ENCODE peak calls at places on chromosomes 12 and 14, in seven cellular contexts. A is CD8-positive, alpha-beta T cell; P is A549; V is dorsolateral prefrontal cortex; J is hepatocyte; H is cardiac fibroblast; X is foreskin keratinocyte. F is an unnamed sample.

GRCh38 chr14:31194095-31194494 is 13.5 kb downstream of the HECTD1 start:
- DNase-seq in A (no peak), P (no peak), V (no peak), J (no peak), H (no peak), X (no peak), F (no peak)

GRCh38 chr14:36505193-36505815 is 14.7 kb downstream of the NKX2-1 start:
- DNase-seq in A (no peak), P (no peak), V (no peak), J (peak), H (no peak), X (no peak), F (no peak)

GRCh38 chr12:113005759-113006158 is 27.4 kb downstream of the OAS2 start:
- DNase-seq in A (no peak), P (peak), V (no peak), J (no peak), H (peak), X (no peak), F (no peak)

GRCh38 chr12:72288911-72289310 is 16.7 kb downstream of the TRHDE start:
- DNase-seq in A (no peak), P (no peak), V (no peak), J (no peak), H (no peak), X (no peak), F (no peak)

GRCh38 chr12:107320929-107321618 is 227.7 kb upstream of the CRY1 start:
- DNase-seq in A (peak), P (peak), V (peak), J (peak), H (no peak), X (peak), F (no peak)

GRCh38 chr12:24172031-24172772 is 222.7 kb upstream of the SOX5 start:
- DNase-seq in A (no peak), P (no peak), V (no peak), J (no peak), H (no peak), X (no peak), F (no peak)

GRCh38 chr14:88039197-88039596 is 34.3 kb downstream of the GPR65 start:
- DNase-seq in A (no peak), P (no peak), V (no peak), J (no peak), H (no peak), X (no peak), F (no peak)

GRCh38 chr14:75229923-75230792 is 48.5 kb upstream of the FOS start:
- DNase-seq in A (peak), P (peak), V (no peak), J (peak), H (peak), X (peak), F (no peak)

DNA sequence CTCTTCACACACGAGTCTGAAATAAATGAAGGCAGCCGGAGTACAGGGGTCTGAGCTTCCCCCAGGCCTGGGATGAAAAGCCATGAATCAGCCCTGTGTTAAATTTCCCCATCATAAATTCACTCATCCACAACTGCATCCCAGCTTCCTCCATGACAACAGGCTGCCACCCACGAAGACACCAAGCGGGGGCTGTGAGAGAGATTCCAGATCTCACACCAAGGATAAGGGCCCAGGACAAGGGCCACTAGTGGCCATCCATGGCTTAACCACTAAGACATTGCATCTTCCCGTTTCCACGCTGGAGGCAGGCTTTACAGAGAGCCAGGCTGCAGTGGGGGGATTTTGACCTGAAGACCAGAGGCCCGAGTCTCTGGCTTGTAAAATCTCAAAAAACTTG is 94.0 kb upstream of the NCOR2 start:
- DNase-seq in A (no peak), P (no peak), V (peak), J (no peak), H (no peak), X (no peak), F (no peak)
- TF ChIP-seq CTCF in A (no peak), P (no peak), V (peak), J (no peak), H (no peak), X (no peak), F (no peak)

DNA sequence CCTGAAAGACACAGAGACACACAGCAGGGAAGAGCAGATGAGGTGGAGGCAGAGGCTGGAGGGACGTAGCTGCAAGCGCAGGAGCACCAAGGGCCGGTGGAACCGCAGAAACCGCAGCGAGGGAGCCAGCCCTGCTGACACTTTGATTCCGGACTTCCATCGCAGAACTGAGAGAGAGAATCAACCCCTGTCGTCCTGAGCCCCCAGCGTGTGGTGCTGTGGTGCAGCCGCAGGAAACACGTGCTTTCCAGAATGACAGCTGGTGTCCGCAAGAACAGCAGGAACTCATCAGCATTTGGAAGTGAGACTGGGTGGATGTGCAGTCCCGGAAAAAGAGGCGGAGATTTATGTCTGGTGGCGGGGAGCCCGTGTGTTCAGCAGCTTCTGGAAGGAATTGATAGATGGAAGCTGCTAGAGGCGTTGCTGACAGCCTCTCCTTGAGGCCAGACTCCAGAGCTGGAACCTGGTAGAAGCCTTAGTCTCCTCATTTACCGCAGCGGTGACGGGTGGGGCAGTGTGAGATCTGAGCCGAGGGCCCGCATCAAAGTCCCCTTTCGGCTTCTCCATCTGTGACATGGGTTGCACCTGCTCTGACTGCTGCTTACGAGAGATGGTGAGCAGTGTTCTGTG is 21.9 kb upstream of the KLC1 start:
- DNase-seq in A (peak), P (no peak), V (peak), J (peak), H (peak), X (no peak), F (peak)
- TF ChIP-seq CTCF in A (no peak), P (no peak), V (peak), J (peak), H (peak), X (peak), F (peak)

DNA sequence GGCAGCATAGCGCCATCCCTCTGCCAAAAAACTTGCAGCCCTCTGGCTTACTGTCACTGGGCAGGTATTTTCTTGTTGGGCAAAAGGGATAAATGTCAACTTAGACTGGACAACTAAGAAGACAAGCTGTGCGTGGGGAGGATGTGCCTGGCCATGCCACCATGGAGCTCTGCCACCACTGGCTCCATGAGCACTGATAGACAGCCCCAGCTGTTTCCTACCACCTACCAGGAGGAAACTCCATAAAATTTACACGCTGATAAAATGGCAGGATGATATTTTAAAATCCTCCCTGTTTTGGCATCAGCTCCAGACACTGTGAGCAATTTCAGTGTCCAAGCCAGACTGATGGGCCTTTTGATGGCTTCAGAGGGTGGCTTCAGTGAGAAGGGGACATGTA is 7.1 kb upstream of the GALNT16 start:
- DNase-seq in A (no peak), P (no peak), V (no peak), J (no peak), H (no peak), X (no peak), F (no peak)
- TF ChIP-seq CTCF in A (no peak), P (no peak), V (no peak), J (no peak), H (no peak), X (no peak), F (no peak)

DNA sequence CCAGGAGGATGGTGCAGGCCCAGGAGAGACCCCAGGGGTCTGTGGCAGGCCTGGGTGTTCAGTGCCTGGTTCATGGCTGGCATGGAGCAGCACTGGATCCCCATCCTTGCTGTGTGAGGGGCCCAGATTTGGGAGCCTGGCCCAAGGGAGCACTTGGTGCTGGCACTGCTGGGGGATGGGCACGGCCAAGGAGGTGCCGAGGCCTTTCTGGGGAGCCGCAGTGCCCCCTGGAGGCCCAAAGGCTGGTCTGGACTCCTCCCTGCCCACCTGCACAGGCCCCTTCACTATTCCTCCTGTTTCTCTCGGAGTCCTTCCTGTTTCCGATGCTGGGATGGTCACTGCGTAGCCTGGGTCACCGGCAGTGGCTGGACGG is 48.6 kb downstream of the LRCOL1 start:
- DNase-seq in A (no peak), P (peak), V (peak), J (peak), H (no peak), X (no peak), F (no peak)
- TF ChIP-seq CTCF in A (no peak), P (peak), V (peak), J (peak), H (peak), X (peak), F (no peak)

GRCh38 chr12:115771065-115771464 is 506.4 kb downstream of the MED13L start:
- DNase-seq in A (no peak), P (no peak), V (no peak), J (peak), H (no peak), X (no peak), F (no peak)
- TF ChIP-seq CTCF in A (no peak), P (peak), V (no peak), J (peak), H (no peak), X (peak), F (peak)

DNA sequence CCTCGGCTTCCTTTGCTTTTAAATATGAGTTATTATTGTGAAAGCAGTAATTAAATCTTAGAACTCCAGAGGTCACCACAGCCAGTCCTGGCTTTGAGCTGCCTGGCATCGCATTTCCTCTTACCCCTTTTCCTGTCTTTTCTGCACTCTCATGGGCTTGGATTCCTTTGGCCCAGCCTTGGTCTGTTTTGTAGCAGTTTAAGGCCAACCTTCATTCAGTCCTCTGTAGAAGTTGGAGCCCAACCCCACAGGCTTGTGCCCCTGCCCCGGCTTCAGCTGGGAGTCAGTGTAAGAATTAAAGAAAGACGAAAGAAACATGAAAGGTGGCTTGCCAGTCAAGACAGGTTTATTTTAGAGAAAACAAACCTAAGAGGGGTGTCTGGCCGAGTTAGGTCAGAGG is 14.6 kb upstream of the KRT86 start:
- DNase-seq in A (no peak), P (no peak), V (no peak), J (no peak), H (no peak), X (no peak), F (no peak)
- TF ChIP-seq CTCF in A (no peak), P (no peak), V (no peak), J (no peak), H (no peak), X (peak), F (no peak)

GRCh38 chr12:6872073-6873048 is 742 bp downstream of the SPSB2 start:
- DNase-seq in A (peak), P (peak), V (peak), J (peak), H (peak), X (no peak), F (peak)
- TF ChIP-seq CTCF in A (peak), P (peak), V (peak), J (peak), H (peak), X (peak), F (peak)

F was measured in heart left ventricle.